ENCODE peak calls at places on chromosomes 3 and 15, in seven cellular contexts. L, A, R, S, M, G and E are unnamed samples. For H3K36me3, the result is how much of the 10 kb centered on the place peaks cover.

GRCh38 chr3:11582123-11582968 is 61.4 kb downstream of the VGLL4 start:
- DNase-seq in R (no peak), G (peak), M (no peak), S (no peak), L (peak), A (no peak), E (no peak)

GRCh38 chr3:50627407-50628051 is 10.6 kb downstream of the MAPKAPK3 start:
- DNase-seq in S (no peak), R (no peak), M (no peak), L (peak), A (peak), G (no peak), E (peak)

GRCh38 chr3:195583831-195584542 is at the start of gene APOD:
- DNase-seq in A (no peak), S (no peak), L (no peak), R (no peak), G (peak), M (no peak), E (peak)

GRCh38 chr3:46264002-46264401 is 21.7 kb downstream of the CCR3 start:
- DNase-seq in R (no peak), G (no peak), S (no peak), A (no peak), M (no peak), L (no peak), E (no peak)

GRCh38 chr3:5294360-5294759 is 106.9 kb downstream of the EDEM1 start:
- DNase-seq in R (no peak), A (no peak), G (no peak), S (no peak), L (no peak), M (no peak), E (no peak)

GRCh38 chr15:71575474-71576045 is 234.8 kb upstream of the NR2E3 start:
- DNase-seq in L (no peak), G (no peak), S (no peak), R (no peak), A (no peak), M (no peak), E (no peak)

GRCh38 chr3:64161481-64161952 is 63.7 kb downstream of the PRICKLE2 start:
- DNase-seq in A (no peak), L (no peak), G (no peak), R (no peak), M (no peak), S (no peak), E (no peak)

GRCh38 chr3:129587061-129587460 is 19.4 kb downstream of the PLXND1 start:
- DNase-seq in M (no peak), S (no peak), A (no peak), R (no peak), G (peak), L (no peak), E (no peak)

GRCh38 chr15:39788108-39788507 is 5.5 kb upstream of the FSIP1 start:
- DNase-seq in L (no peak), S (no peak), M (no peak), R (no peak), G (no peak), A (no peak), E (no peak)

GRCh38 chr15:66006986-66007385 is 137.7 kb downstream of the RAB11A start:
- DNase-seq in R (no peak), L (no peak), G (no peak), S (no peak), A (no peak), M (no peak), E (no peak)

GRCh38 chr3:113898892-113899291 is 48.9 kb upstream of the ZDHHC23 start:
- DNase-seq in L (no peak), G (no peak), S (no peak), A (no peak), R (no peak), M (no peak), E (no peak)

GRCh38 chr3:126319701-126320295 is 37.4 kb downstream of the KLF15 start:
- DNase-seq in S (no peak), L (no peak), G (no peak), M (no peak), R (no peak), A (no peak), E (no peak)

GRCh38 chr15:51280838-51281237 is 57.6 kb downstream of the CYP19A1 start:
- DNase-seq in S (no peak), L (no peak), R (no peak), G (no peak), M (no peak), A (no peak), E (no peak)

GRCh38 chr3:128095222-128095703 is 28.3 kb downstream of the RUVBL1 start:
- DNase-seq in L (peak), M (no peak), G (peak), A (peak), S (peak), R (peak), E (peak)

GRCh38 chr15:42759093-42759492 is 22.2 kb upstream of the CDAN1 start:
- DNase-seq in L (peak), R (no peak), G (no peak), M (no peak), S (no peak), A (no peak), E (no peak)

GRCh38 chr3:39154323-39155021 is 1.1 kb upstream of the CSRNP1 start:
- DNase-seq in L (no peak), R (no peak), S (no peak), G (no peak), A (no peak), M (no peak), E (no peak)

GRCh38 chr15:27091270-27091940 is 120.4 kb downstream of the GABRG3 start:
- DNase-seq in S (no peak), R (no peak), G (no peak), L (no peak), M (no peak), A (no peak), E (no peak)

GRCh38 chr15:99132122-99132521 is 27.2 kb downstream of the SYNM start:
- DNase-seq in S (no peak), R (no peak), L (no peak), M (no peak), G (no peak), A (no peak), E (no peak)
- H3K36me3 ChIP-seq in S (under half), R (under half), L (half or more), M (under half), G (half or more), A (under half), E (under half)

GRCh38 chr3:93969443-93969842 is 4.3 kb downstream of the PROS1 start:
- DNase-seq in M (no peak), G (no peak), A (no peak), S (no peak), L (no peak), R (no peak), E (no peak)
- H3K36me3 ChIP-seq in M (under half), G (under half), A (under half), S (under half), L (under half), R (under half), E (under half)

DNA sequence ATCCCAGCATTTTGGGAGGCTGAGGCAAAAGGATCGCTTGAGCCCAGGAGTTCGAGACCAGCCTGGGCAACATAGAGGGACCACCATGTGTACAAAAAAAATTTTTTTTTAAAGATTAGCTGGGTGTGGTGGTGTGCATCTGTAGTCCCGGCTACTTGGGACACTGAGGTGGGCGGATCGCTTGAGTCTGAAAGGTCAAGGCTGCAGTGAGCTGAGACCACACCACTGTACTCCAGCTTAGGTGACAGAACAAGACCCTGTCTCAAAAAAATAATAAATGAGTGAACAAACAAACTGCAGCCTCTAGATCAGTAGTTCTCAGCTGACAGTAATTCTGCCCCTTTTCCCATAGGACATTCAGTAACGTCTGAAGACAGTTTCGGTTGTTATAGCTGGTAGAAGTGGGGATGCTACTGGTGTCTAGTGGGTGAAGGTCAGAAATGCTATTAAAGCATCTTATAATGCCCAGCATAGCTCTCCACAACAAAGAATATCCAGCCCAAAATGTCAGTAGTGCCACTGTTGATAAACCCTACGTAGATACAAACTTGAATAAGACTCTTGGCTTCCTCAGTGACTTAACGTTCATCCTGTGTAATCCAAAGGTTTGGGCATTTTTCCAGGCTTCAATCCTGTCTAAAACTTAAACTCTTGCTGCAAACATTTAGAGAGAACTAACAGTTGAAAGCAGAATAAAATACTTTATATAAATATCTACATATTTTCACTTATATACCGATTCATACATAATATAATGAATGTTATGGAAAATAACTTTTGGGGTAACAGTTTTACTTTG is 10.6 kb downstream of the SMC4 start:
- DNase-seq in G (no peak), R (no peak), A (no peak), S (no peak), M (no peak), L (no peak), E (no peak)
- H3K36me3 ChIP-seq in G (under half), R (under half), A (under half), S (under half), M (half or more), L (under half), E (under half)

GRCh38 chr15:63059573-63060216 is 17.1 kb downstream of the TPM1 start:
- DNase-seq in A (no peak), L (no peak), S (no peak), M (no peak), G (no peak), R (no peak), E (no peak)
- H3K36me3 ChIP-seq in A (half or more), L (half or more), S (half or more), M (half or more), G (half or more), R (half or more), E (half or more)

GRCh38 chr3:123149525-123149924 is 52.2 kb upstream of the SEC22A start:
- DNase-seq in M (no peak), A (no peak), L (no peak), R (no peak), G (no peak), S (no peak), E (no peak)
- H3K36me3 ChIP-seq in M (half or more), A (under half), L (half or more), R (half or more), G (half or more), S (under half), E (half or more)

DNA sequence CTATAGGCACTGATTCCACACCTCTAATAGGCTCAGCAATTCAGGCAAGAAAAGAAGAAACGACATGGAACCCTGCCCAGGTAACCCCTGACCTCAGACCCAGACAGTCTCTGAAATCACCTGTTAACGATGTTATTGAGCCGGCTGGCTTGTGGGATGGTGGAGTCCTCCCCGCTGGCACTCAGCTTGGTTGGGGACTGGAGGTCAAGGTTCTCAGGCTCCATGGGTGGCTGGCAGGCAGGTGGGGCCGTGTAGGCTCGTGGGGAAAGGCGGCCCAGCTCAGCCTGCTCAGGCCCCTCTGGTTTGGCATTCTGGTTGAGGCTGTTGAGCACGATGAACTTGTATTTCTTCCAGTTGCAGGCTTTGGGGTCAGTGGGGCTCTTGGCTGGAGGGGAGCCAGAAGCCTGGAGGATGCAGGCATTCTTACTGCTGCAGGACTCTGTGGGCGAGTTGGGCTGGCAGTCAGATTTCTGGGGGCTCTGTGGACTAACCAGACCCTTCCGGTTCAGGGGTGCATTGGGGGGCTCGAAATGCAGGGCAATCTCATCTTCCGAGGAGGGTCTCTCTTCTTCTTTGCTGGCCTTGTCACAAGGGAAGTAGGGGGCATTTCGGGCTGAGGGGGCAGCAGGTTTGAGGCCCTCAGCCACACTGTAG is 16.2 kb downstream of the BCL6 start:
- DNase-seq in A (no peak), M (no peak), R (no peak), L (no peak), S (no peak), G (no peak), E (no peak)
- H3K36me3 ChIP-seq in A (half or more), M (half or more), R (half or more), L (half or more), S (half or more), G (half or more), E (half or more)

DNA sequence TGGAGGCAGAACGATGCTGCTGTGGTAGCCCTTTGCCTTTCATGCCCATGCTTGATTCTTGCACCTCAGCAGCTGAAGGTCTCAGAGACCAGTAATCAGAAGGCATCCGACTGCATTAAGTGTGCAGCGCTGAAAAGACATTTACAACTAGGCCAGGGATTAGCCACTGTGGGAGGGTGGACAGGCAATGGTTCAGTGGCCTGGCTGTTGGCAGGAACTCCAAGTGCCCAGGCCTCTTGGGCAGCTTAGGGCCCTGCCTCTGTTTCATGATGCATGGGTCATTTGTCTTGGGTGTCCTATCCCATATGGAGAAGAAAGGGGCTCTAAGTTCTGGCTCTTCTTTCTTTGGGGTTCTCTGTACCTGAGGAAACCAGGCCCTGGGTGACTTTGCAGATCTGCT is 11.4 kb downstream of the TMED3 start:
- DNase-seq in A (no peak), S (no peak), M (no peak), R (no peak), G (no peak), L (no peak), E (no peak)
- H3K36me3 ChIP-seq in A (under half), S (under half), M (half or more), R (under half), G (half or more), L (half or more), E (half or more)

GRCh38 chr3:170100937-170101336 is 63.1 kb downstream of the GPR160 start:
- DNase-seq in G (no peak), L (no peak), A (no peak), S (no peak), M (no peak), R (no peak), E (no peak)
- H3K36me3 ChIP-seq in G (half or more), L (half or more), A (half or more), S (half or more), M (half or more), R (half or more), E (half or more)

GRCh38 chr15:63628123-63628822 is 31.1 kb downstream of the FBXL22 start:
- DNase-seq in S (no peak), G (no peak), M (no peak), A (no peak), L (no peak), R (no peak), E (no peak)
- H3K36me3 ChIP-seq in S (half or more), G (half or more), M (half or more), A (half or more), L (half or more), R (half or more), E (half or more)